ENCODE peak calls at places on chromosomes 16 and 17, in seven cellular contexts. T, F, H, J, D, Y and U are unnamed samples.

GRCh38 chr17:57783338-57783742 is 38.2 kb upstream of the CCDC182 start:
- DNase-seq in T (peak; percentile 12), F (peak; percentile 70), H (peak; percentile 62), J (peak; percentile 45), D (peak; percentile 70), Y (peak; percentile 85), U (peak; percentile 69)

GRCh38 chr17:31533546-31534155 is 142.2 kb downstream of the RAB11FIP4 start:
- DNase-seq in T (peak; percentile 61), F (no peak), H (no peak), J (no peak), D (no peak), Y (peak; percentile 28), U (peak; percentile 91)

GRCh38 chr17:38674013-38674748 is 576 bp downstream of the EPOP start:
- DNase-seq in T (no peak), F (peak; percentile 27), H (no peak), J (no peak), D (peak; percentile 17), Y (peak; percentile 52), U (peak; percentile 44)

GRCh38 chr16:30958164-30959083 is 870 bp downstream of the SETD1A start:
- DNase-seq in T (peak; percentile 47), F (no peak), H (no peak), J (peak; percentile 51), D (peak; percentile 43), Y (no peak), U (peak; percentile 74)

GRCh38 chr17:65374966-65375365 is 186.5 kb downstream of the AXIN2 start:
- DNase-seq in T (no peak), F (no peak), H (no peak), J (no peak), D (no peak), Y (no peak), U (no peak)

GRCh38 chr16:86517652-86518258 is 7.4 kb downstream of the FOXF1 start:
- DNase-seq in T (peak; percentile 61), F (no peak), H (peak; percentile 46), J (no peak), D (peak; percentile 51), Y (peak; percentile 50), U (peak; percentile 80)

GRCh38 chr17:2749058-2749783 is at the start of gene CCDC92B:
- DNase-seq in T (no peak), F (no peak), H (no peak), J (no peak), D (no peak), Y (no peak), U (no peak)

GRCh38 chr16:24971718-24972117 is 43.5 kb downstream of the ARHGAP17 start:
- DNase-seq in T (no peak), F (no peak), H (no peak), J (no peak), D (peak; percentile 46), Y (no peak), U (no peak)

GRCh38 chr17:65535777-65536572 is 25.5 kb downstream of the AXIN2 start:
- DNase-seq in T (peak; percentile 6), F (no peak), H (no peak), J (no peak), D (no peak), Y (no peak), U (no peak)

GRCh38 chr16:57039148-57039812 is 49.9 kb downstream of the NLRC5 start:
- DNase-seq in T (peak; percentile 18), F (peak; percentile 74), H (no peak), J (no peak), D (no peak), Y (peak; percentile 50), U (peak; percentile 81)

GRCh38 chr16:84925092-84925772 is 86.1 kb downstream of the ZDHHC7 start:
- DNase-seq in T (no peak), F (peak; percentile 29), H (peak; percentile 41), J (peak; percentile 30), D (peak; percentile 67), Y (peak; percentile 68), U (peak; percentile 57)

GRCh38 chr17:61749823-61750404 is 113.4 kb downstream of the BRIP1 start:
- DNase-seq in T (no peak), F (no peak), H (no peak), J (no peak), D (no peak), Y (no peak), U (no peak)

GRCh38 chr16:4699030-4699556 is 5.7 kb downstream of the NUDT16L1 start:
- DNase-seq in T (no peak), F (no peak), H (no peak), J (no peak), D (no peak), Y (no peak), U (no peak)

GRCh38 chr17:41771389-41772206 is 14.9 kb downstream of the JUP start:
- DNase-seq in T (no peak), F (no peak), H (no peak), J (no peak), D (no peak), Y (no peak), U (no peak)

GRCh38 chr16:54443839-54444238 is 157.3 kb upstream of the IRX3 start:
- DNase-seq in T (no peak), F (no peak), H (no peak), J (no peak), D (no peak), Y (no peak), U (no peak)

GRCh38 chr17:81832608-81833159 is 407 bp downstream of the MCRIP1 start:
- DNase-seq in T (peak; percentile 10), F (peak; percentile 43), H (no peak), J (no peak), D (peak; percentile 30), Y (peak; percentile 66), U (peak; percentile 56)

GRCh38 chr17:51860934-51861561 is 297.5 kb downstream of the CA10 start:
- DNase-seq in T (no peak), F (peak; percentile 21), H (peak; percentile 47), J (no peak), D (no peak), Y (no peak), U (peak; percentile 54)

GRCh38 chr17:70050931-70051330 is 24.1 kb upstream of the KCNJ16 start:
- DNase-seq in T (no peak), F (no peak), H (no peak), J (no peak), D (no peak), Y (no peak), U (no peak)

GRCh38 chr17:75616521-75617122 is 16.6 kb upstream of the SMIM5 start:
- DNase-seq in T (no peak), F (no peak), H (no peak), J (no peak), D (no peak), Y (no peak), U (no peak)

GRCh38 chr17:41975099-41976083 is 8.8 kb downstream of the CNP start:
- DNase-seq in T (peak; percentile 27), F (no peak), H (no peak), J (no peak), D (no peak), Y (no peak), U (no peak)